ENCODE peak calls at places on chromosomes 7 and 10, in four cellular contexts. N, D, P and F are unnamed samples.

GRCh38 chr10:24661374-24661773 is 62.3 kb downstream of the ARHGAP21 start:
- DNase-seq in N (no peak), D (no peak), P (no peak), F (no peak)

GRCh38 chr7:105838273-105839141 is 37.9 kb downstream of the ATXN7L1 start:
- DNase-seq in N (no peak), D (no peak), P (peak), F (no peak)

GRCh38 chr10:24350111-24350921 is 141.4 kb downstream of the KIAA1217 start:
- DNase-seq in N (no peak), D (no peak), P (peak), F (no peak)

GRCh38 chr10:15792777-15793176 is 67.5 kb downstream of the MINDY3 start:
- DNase-seq in N (no peak), D (no peak), P (no peak), F (no peak)

GRCh38 chr10:79562135-79562756 is 2.0 kb upstream of the SFTPA2 start:
- DNase-seq in N (peak), D (no peak), P (peak), F (peak)

GRCh38 chr10:12319085-12319484 is 30.3 kb upstream of the CAMK1D start:
- DNase-seq in N (no peak), D (no peak), P (no peak), F (no peak)

GRCh38 chr10:14225374-14225773 is 105.3 kb downstream of the FRMD4A start:
- DNase-seq in N (no peak), D (no peak), P (no peak), F (no peak)

GRCh38 chr7:100095289-100095688 is 5.9 kb downstream of the MCM7 start:
- DNase-seq in N (no peak), D (no peak), P (no peak), F (no peak)

GRCh38 chr10:122981066-122981464 is 864 bp downstream of the PSTK start:
- DNase-seq in N (peak), D (no peak), P (peak), F (no peak)

GRCh38 chr7:99645590-99645989 is 28.8 kb downstream of the ZSCAN25 start:
- DNase-seq in N (no peak), D (no peak), P (no peak), F (no peak)

GRCh38 chr10:110007171-110007700 is 548 bp upstream of the ADD3 start:
- DNase-seq in N (peak), D (no peak), P (peak), F (no peak)